ENCODE peak calls at places on chromosomes 1 and 21, in ten cellular contexts. R is iPS-NIHi11; V is activated gamma-delta T cell treated with Interleukin-2 at 50 U/mL for 16 hours; G is substantia nigra; U is coronary artery; C is NAMALWA; Q is GM12892; Y is central memory CD4-positive, alpha-beta T cell; B is stimulated activated CD4-positive, alpha-beta T cell treated with anti-CD3 and anti-CD28 coated beads, Interleukin-2, amount 100 ng/mL, for 24 hours; M is naive B cell. S is an unnamed sample.
A peak's percentile ranks its signal among the peaks of the same experiment; 100 is the strongest.

GRCh38 chr1:44610527-44611148 is 63.6 kb downstream of the TMEM53 start:
- DNase-seq in R (peak; percentile 32), U (no peak), B (no peak), Q (no peak), G (no peak), M (no peak), Y (no peak), V (no peak), C (no peak), S (no peak)

GRCh38 chr1:17594690-17595601 is 55.4 kb downstream of the ARHGEF10L start:
- DNase-seq in B (no peak), Y (no peak), R (no peak), Q (no peak), V (no peak), M (no peak), C (no peak), G (no peak), U (no peak), S (no peak)

GRCh38 chr1:33612877-33613487 is 140.5 kb downstream of the ZSCAN20 start:
- DNase-seq in C (peak; percentile 76), Y (no peak), G (peak; percentile 10), M (no peak), B (peak; percentile 60), U (peak; percentile 74), V (no peak), Q (peak; percentile 40), R (peak; percentile 85), S (no peak)

GRCh38 chr1:231485029-231485784 is 43.3 kb upstream of the TSNAX start:
- DNase-seq in V (no peak), Q (no peak), R (no peak), B (no peak), G (no peak), Y (no peak), C (no peak), U (no peak), M (no peak), S (no peak)

GRCh38 chr1:49686107-49686506 is 337.6 kb downstream of the AGBL4 start:
- DNase-seq in Y (no peak), V (no peak), R (no peak), U (no peak), G (no peak), C (no peak), Q (no peak), M (no peak), B (no peak), S (no peak)

GRCh38 chr1:109509176-109510134 is at the start of gene AMIGO1:
- DNase-seq in G (no peak), B (peak; percentile 79), Q (peak; percentile 83), Y (peak; percentile 58), R (peak; percentile 96), V (peak; percentile 63), U (no peak), C (no peak), M (peak; percentile 58), S (no peak)

GRCh38 chr1:185345913-185346717 is 29.1 kb upstream of the IVNS1ABP start:
- DNase-seq in Y (no peak), Q (no peak), R (no peak), B (no peak), C (peak; percentile 71), M (peak; percentile 29), V (no peak), U (no peak), G (no peak), S (no peak)

GRCh38 chr1:57824535-57824934 is 400.7 kb upstream of the DAB1 start:
- DNase-seq in Q (no peak), G (no peak), M (no peak), U (no peak), C (no peak), B (no peak), V (no peak), R (no peak), Y (no peak), S (no peak)

GRCh38 chr21:34915364-34915834 is 133.7 kb downstream of the RUNX1 start:
- DNase-seq in B (no peak), U (no peak), C (no peak), V (no peak), M (no peak), Y (no peak), G (no peak), R (no peak), Q (no peak), S (no peak)

GRCh38 chr21:42439284-42440186 is 35.8 kb downstream of the UBASH3A start:
- DNase-seq in M (no peak), R (no peak), B (peak; percentile 42), U (no peak), Y (no peak), Q (no peak), C (no peak), V (no peak), G (no peak), S (no peak)

GRCh38 chr1:198529414-198529813 is 11.1 kb downstream of the ATP6V1G3 start:
- DNase-seq in B (no peak), G (no peak), C (no peak), Q (no peak), V (no peak), U (no peak), R (no peak), M (no peak), Y (no peak), S (no peak)

GRCh38 chr1:234065794-234066447 is 161.4 kb downstream of the SLC35F3 start:
- DNase-seq in C (peak; percentile 66), V (peak; percentile 60), G (peak; percentile 8), Q (peak; percentile 26), U (no peak), M (peak; percentile 33), Y (peak; percentile 37), B (peak; percentile 84), R (peak; percentile 78), S (no peak)

GRCh38 chr1:110048923-110049601 is 14.6 kb downstream of the STRIP1 start:
- DNase-seq in U (no peak), M (no peak), C (no peak), B (no peak), Q (no peak), R (no peak), Y (no peak), G (peak; percentile 46), V (no peak), S (no peak)

GRCh38 chr1:90198616-90199015 is 203.7 kb downstream of the ZNF326 start:
- DNase-seq in G (no peak), R (no peak), C (no peak), M (no peak), Q (no peak), B (no peak), V (no peak), Y (no peak), U (no peak), S (no peak)

GRCh38 chr21:21332492-21332891 is 334.3 kb downstream of the NCAM2 start:
- DNase-seq in C (no peak), M (no peak), V (no peak), G (no peak), R (no peak), U (no peak), Q (no peak), Y (no peak), B (no peak), S (no peak)